ENCODE peak calls at places on chromosomes 2 and 18, in six cellular contexts. P, J, O, D, C and U are unnamed samples.

GRCh38 chr2:62578837-62579640 is 73.0 kb upstream of the TMEM17 start:
- DNase-seq in P (no peak), J (no peak), O (no peak), D (no peak), C (peak), U (no peak)

GRCh38 chr2:73907840-73908452 is 15.1 kb downstream of the ACTG2 start:
- DNase-seq in P (peak), J (peak), O (peak), D (no peak), C (no peak), U (peak)

GRCh38 chr2:118202707-118203303 is 114.5 kb downstream of the INSIG2 start:
- DNase-seq in P (no peak), J (peak), O (peak), D (peak), C (no peak), U (peak)

GRCh38 chr2:124258481-124258880 is 233.4 kb downstream of the CNTNAP5 start:
- DNase-seq in P (no peak), J (no peak), O (no peak), D (peak), C (no peak), U (no peak)

GRCh38 chr2:48852938-48853337 is 97.4 kb upstream of the LHCGR start:
- DNase-seq in P (no peak), J (no peak), O (no peak), D (no peak), C (no peak), U (no peak)

GRCh38 chr2:113309655-113310387 is 31.1 kb upstream of the PAX8 start:
- DNase-seq in P (no peak), J (no peak), O (no peak), D (peak), C (no peak), U (no peak)

GRCh38 chr2:38835015-38835601 is 40.6 kb downstream of the DHX57 start:
- DNase-seq in P (no peak), J (no peak), O (peak), D (no peak), C (peak), U (peak)

GRCh38 chr18:71327443-71328120 is 1038.7 kb downstream of the SOCS6 start:
- DNase-seq in P (no peak), J (no peak), O (no peak), D (no peak), C (no peak), U (no peak)

GRCh38 chr2:141062443-141062842 is 1068.4 kb downstream of the LRP1B start:
- DNase-seq in P (no peak), J (no peak), O (no peak), D (no peak), C (no peak), U (no peak)

GRCh38 chr2:203759692-203760365 is 53.4 kb downstream of the CD28 start:
- DNase-seq in P (no peak), J (no peak), O (no peak), D (no peak), C (peak), U (no peak)

GRCh38 chr2:133972786-133973185 is 281.1 kb upstream of the MGAT5 start:
- DNase-seq in P (no peak), J (no peak), O (no peak), D (no peak), C (no peak), U (no peak)

GRCh38 chr2:145022671-145023330 is 502.9 kb upstream of the ZEB2 start:
- DNase-seq in P (no peak), J (no peak), O (no peak), D (no peak), C (no peak), U (no peak)

GRCh38 chr2:25606892-25607291 is 66.5 kb downstream of the DTNB start:
- DNase-seq in P (no peak), J (no peak), O (peak), D (peak), C (no peak), U (peak)

GRCh38 chr2:165777522-165778186 is 16.4 kb downstream of the GALNT3 start:
- DNase-seq in P (no peak), J (no peak), O (no peak), D (no peak), C (no peak), U (no peak)